ENCODE peak calls at places on chromosome 20, in five cellular contexts. J, B, D, Z and M are unnamed samples.

GRCh38 chr20:18011482-18011881 is 42.7 kb downstream of the MGME1 start:
- DNase-seq in J (no peak), B (no peak), D (no peak), Z (no peak), M (no peak)

GRCh38 chr20:32484221-32485125 is 100.7 kb downstream of the NOL4L start:
- DNase-seq in J (no peak), B (peak), D (peak), Z (peak), M (peak)

GRCh38 chr20:45781391-45781931 is 10.2 kb downstream of the WFDC3 start:
- DNase-seq in J (no peak), B (no peak), D (no peak), Z (peak), M (no peak)

GRCh38 chr20:63023071-63023835 is 16.5 kb upstream of the BHLHE23 start:
- DNase-seq in J (no peak), B (no peak), D (no peak), Z (no peak), M (no peak)

GRCh38 chr20:44772636-44773035 is 27.0 kb downstream of the KCNK15 start:
- DNase-seq in J (no peak), B (no peak), D (no peak), Z (no peak), M (no peak)

GRCh38 chr20:11204926-11205768 is 531.3 kb upstream of the JAG1 start:
- DNase-seq in J (no peak), B (peak), D (peak), Z (peak), M (peak)

GRCh38 chr20:23403721-23404120 is 17.6 kb downstream of the NAPB start:
- DNase-seq in J (no peak), B (no peak), D (no peak), Z (no peak), M (no peak)

GRCh38 chr20:5652626-5653573 is 97.3 kb upstream of the SHLD1 start:
- DNase-seq in J (no peak), B (no peak), D (no peak), Z (peak), M (no peak)

GRCh38 chr20:62306440-62307187 is 3.8 kb downstream of the ADRM1 start:
- DNase-seq in J (no peak), B (no peak), D (no peak), Z (no peak), M (no peak)

GRCh38 chr20:32358883-32359632 is 927 bp downstream of the ASXL1 start:
- DNase-seq in J (peak), B (peak), D (peak), Z (peak), M (peak)

GRCh38 chr20:22700387-22700786 is 116.0 kb upstream of the FOXA2 start:
- DNase-seq in J (no peak), B (no peak), D (no peak), Z (no peak), M (no peak)

GRCh38 chr20:47951521-47951951 is 166.3 kb upstream of the SULF2 start:
- DNase-seq in J (no peak), B (no peak), D (no peak), Z (peak), M (no peak)

GRCh38 chr20:34249291-34249690 is 8.1 kb downstream of the ASIP start:
- DNase-seq in J (no peak), B (no peak), D (no peak), Z (no peak), M (peak)

GRCh38 chr20:42986143-42986773 is 203.4 kb downstream of the PTPRT start:
- DNase-seq in J (no peak), B (no peak), D (no peak), Z (no peak), M (no peak)